ENCODE peak calls at places on chromosomes 7 and 10, in four cellular contexts. L is neural progenitor cell; P is endodermal cell; U is CD8-positive, alpha-beta T cell. O is an unnamed sample.
A peak's percentile ranks its signal among the peaks of the same experiment; 100 is the strongest.

GRCh38 chr10:1178506-1178905 is 122.3 kb downstream of the WDR37 start:
- DNase-seq in L (no peak), P (no peak), U (no peak), O (no peak)

GRCh38 chr10:47396311-47396717 is 12.2 kb upstream of the ZNF488 start:
- DNase-seq in L (no peak), P (no peak), U (no peak), O (no peak)

GRCh38 chr10:11586170-11586569 is 25.3 kb downstream of the USP6NL start:
- DNase-seq in L (no peak), P (no peak), U (no peak), O (no peak)

GRCh38 chr10:48608279-48608681 is 3.4 kb upstream of the ARHGAP22 start:
- DNase-seq in L (peak; percentile 72), P (peak; percentile 91), U (no peak), O (no peak)

GRCh38 chr10:96743988-96744585 is 23.8 kb upstream of the PIK3AP1 start:
- DNase-seq in L (peak; percentile 40), P (peak; percentile 71), U (no peak), O (no peak)

GRCh38 chr7:154186811-154187210 is 134.6 kb downstream of the DPP6 start:
- DNase-seq in L (no peak), P (no peak), U (no peak), O (no peak)

GRCh38 chr7:82805527-82805960 is 357.1 kb downstream of the PCLO start:
- DNase-seq in L (peak; percentile 21), P (no peak), U (no peak), O (no peak)

GRCh38 chr10:72263613-72264241 is 10.0 kb upstream of the DDIT4 start:
- DNase-seq in L (no peak), P (no peak), U (no peak), O (no peak)

GRCh38 chr10:114332301-114332797 is 72.0 kb downstream of the AFAP1L2 start:
- DNase-seq in L (no peak), P (peak; percentile 69), U (no peak), O (no peak)

GRCh38 chr7:154960063-154960790 is 42.7 kb downstream of the PAXIP1 start:
- DNase-seq in L (no peak), P (no peak), U (no peak), O (no peak)

GRCh38 chr10:13505040-13505680 is 23.7 kb downstream of the BEND7 start:
- DNase-seq in L (no peak), P (no peak), U (no peak), O (no peak)

GRCh38 chr10:80321183-80321582 is 31.7 kb upstream of the MAT1A start:
- DNase-seq in L (no peak), P (no peak), U (no peak), O (no peak)

GRCh38 chr10:80323298-80323697 is 33.3 kb downstream of the DYDC1 start:
- DNase-seq in L (no peak), P (no peak), U (no peak), O (no peak)

GRCh38 chr10:80322158-80322557 is 32.7 kb upstream of the MAT1A start:
- DNase-seq in L (no peak), P (no peak), U (no peak), O (no peak)

GRCh38 chr10:80324086-80324485 is 32.5 kb downstream of the DYDC1 start:
- DNase-seq in L (no peak), P (no peak), U (no peak), O (no peak)

DNA sequence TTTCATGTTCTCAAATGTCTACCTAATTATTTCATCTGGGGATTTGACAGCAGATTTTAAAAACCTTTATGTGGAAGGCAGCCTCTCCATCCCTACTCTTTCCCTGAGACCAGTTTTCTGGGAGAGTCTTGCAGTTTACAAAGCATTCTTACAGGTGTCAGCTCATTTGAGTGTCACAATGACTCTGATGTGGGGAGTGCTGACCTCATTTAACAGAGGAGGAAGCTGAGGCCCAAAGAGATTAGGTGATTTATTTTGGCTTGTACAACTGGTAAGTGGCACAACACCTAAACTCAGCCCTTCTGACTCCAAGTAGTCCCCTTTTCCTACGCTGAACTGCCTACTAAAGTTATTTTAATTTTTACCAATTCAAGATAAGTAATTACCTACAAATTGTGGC is 33.3 kb upstream of the MAT1A start:
- DNase-seq in L (peak; percentile 16), P (no peak), U (no peak), O (no peak)
- H3K27me3 ChIP-seq in L (no peaks in the 10 kb centered on the region), P (no peaks in the 10 kb centered on the region), U (no peaks in the 10 kb centered on the region), O (no peaks in the 10 kb centered on the region)

GRCh38 chr7:1922870-1923236 is 252.8 kb downstream of the ELFN1 start:
- DNase-seq in L (no peak), P (no peak), U (no peak), O (no peak)
- H3K4me1 ChIP-seq in L (no peaks in the 10 kb centered on the region), P (no peaks in the 10 kb centered on the region), U (peaks cover 99% of the 10 kb centered on the region), O (peaks cover 54% of the 10 kb centered on the region)

DNA sequence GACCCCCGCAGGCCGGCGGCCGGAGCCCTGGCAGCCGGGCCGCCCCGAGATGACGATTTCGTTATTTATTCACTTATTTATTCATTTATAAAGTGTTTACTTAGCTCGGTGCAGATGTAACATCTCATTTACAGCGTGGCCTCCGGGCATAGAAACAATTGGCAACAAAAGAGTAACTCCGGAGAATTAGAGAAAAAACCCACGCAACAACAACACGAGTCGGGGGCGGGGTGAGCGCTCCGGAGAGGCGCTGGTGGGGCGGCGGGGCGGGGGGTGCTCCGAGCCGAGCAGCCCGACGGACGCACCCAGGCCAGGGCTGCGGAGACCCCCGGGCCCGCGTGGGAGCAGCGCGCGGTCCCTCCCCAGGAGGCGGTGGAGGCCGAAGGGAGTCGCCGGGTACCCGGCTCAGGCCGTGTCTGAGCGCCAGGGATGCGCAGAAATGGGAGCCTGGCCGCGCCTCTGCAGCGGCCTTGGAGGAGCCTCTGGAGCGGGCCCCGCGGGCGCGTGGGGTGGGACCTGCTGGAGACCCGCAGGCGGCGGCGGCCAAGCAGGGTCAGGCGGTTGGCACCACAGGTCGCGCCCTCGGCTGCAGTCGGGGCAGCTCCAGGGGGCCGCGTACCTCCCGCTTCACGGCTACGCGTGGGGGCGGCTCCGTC is 14.3 kb downstream of the UNCX start:
- DNase-seq in L (peak; percentile 34), P (no peak), U (no peak), O (no peak)
- H3K27me3 ChIP-seq in L (peaks cover 100% of the 10 kb centered on the region), P (peaks cover 99% of the 10 kb centered on the region), U (peaks cover 55% of the 10 kb centered on the region), O (peaks cover 83% of the 10 kb centered on the region)

GRCh38 chr10:100357073-100357858 is 10.2 kb downstream of the SCD start:
- DNase-seq in L (no peak), P (peak; percentile 9), U (no peak), O (no peak)

GRCh38 chr10:100350914-100351485 is 4.0 kb downstream of the SCD start:
- DNase-seq in L (no peak), P (no peak), U (no peak), O (no peak)

GRCh38 chr10:100356067-100357017 is 9.3 kb downstream of the SCD start:
- DNase-seq in L (no peak), P (peak; percentile 29), U (no peak), O (no peak)

GRCh38 chr10:100355069-100355468 is 8.0 kb downstream of the SCD start:
- DNase-seq in L (no peak), P (no peak), U (no peak), O (no peak)

DNA sequence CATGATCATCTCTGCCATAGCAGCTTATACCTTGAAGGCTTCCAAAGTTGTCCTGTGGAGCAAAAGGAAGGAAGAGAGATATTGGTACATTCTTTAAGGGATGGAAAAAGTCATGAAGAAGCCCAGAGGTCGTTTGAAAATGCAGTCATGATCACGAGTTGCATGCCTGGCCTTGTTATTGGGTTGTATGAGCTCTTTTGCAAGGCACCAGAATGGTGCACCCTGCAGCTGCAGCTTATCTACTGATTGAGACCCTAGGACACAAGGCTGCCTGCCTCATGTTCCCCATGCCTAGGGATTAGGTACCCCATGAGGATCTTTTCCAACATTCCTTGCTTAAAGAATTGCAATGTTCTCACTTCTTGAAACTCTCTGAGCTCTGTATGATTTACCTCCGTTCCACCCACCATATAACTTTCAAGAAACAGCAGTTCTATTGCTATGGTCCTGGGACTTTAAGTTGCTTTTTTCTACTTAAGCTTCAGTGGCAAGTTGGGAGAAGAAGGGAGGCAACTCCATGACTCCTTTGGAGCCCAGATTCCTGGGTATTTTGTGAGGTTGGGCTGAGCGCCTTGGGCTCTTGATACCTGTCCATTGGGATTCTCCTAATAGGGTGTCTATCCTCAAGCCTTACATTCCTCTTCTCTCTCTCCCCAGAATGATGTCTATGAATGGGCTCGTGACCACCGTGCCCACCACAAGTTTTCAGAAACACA is 6.9 kb downstream of the SCD start:
- DNase-seq in L (no peak), P (peak; percentile 19), U (no peak), O (no peak)
- H3K4me1 ChIP-seq in L (peaks cover 36% of the 10 kb centered on the region), P (peaks cover 27% of the 10 kb centered on the region), U (no peaks in the 10 kb centered on the region), O (no peaks in the 10 kb centered on the region)

GRCh38 chr7:122298131-122298530 is 6.4 kb downstream of the FEZF1 start:
- DNase-seq in L (no peak), P (no peak), U (no peak), O (no peak)
- H3K27me3 ChIP-seq in L (no peaks in the 10 kb centered on the region), P (peaks cover 79% of the 10 kb centered on the region), U (peaks cover 3% of the 10 kb centered on the region), O (peaks cover 13% of the 10 kb centered on the region)

O was measured in effector memory CD4-positive, alpha-beta T cell.